ENCODE peak calls at places on chromosomes 2 and 18, in ten cellular contexts. K, L, Z, T, V, P, Y, O, N and G are unnamed samples.

GRCh38 chr2:28346587-28346986 is 46.1 kb upstream of the FOSL2 start:
- DNase-seq in O (no peak), Y (no peak), L (no peak), K (no peak), Z (no peak), N (no peak), P (no peak), V (no peak), T (no peak), G (no peak)

GRCh38 chr2:45904267-45904921 is 252.9 kb downstream of the PRKCE start:
- DNase-seq in Z (no peak), P (peak), N (no peak), L (no peak), Y (no peak), T (no peak), O (no peak), V (no peak), K (no peak), G (no peak)

GRCh38 chr2:135688978-135689377 is 52.7 kb upstream of the UBXN4 start:
- DNase-seq in Y (no peak), K (no peak), V (no peak), P (peak), N (no peak), O (no peak), T (no peak), Z (no peak), L (no peak), G (no peak)

GRCh38 chr2:95372845-95373244 is 29.7 kb upstream of the FAHD2A start:
- DNase-seq in N (no peak), P (no peak), Y (no peak), T (no peak), Z (peak), K (no peak), O (no peak), V (no peak), L (no peak), G (no peak)

GRCh38 chr18:14943486-14943885 is 195.5 kb downstream of the ANKRD30B start:
- DNase-seq in L (no peak), P (no peak), O (no peak), V (no peak), Z (no peak), N (no peak), Y (no peak), K (no peak), T (no peak), G (no peak)

GRCh38 chr18:35811896-35812295 is 160.6 kb upstream of the RMP24 start:
- DNase-seq in Z (no peak), Y (peak), P (no peak), O (peak), T (no peak), K (no peak), V (no peak), L (no peak), N (no peak), G (no peak)

GRCh38 chr2:237696471-237696870 is 69.1 kb downstream of the LRRFIP1 start:
- DNase-seq in L (no peak), Y (no peak), K (no peak), V (no peak), O (no peak), Z (no peak), T (no peak), P (peak), N (no peak), G (no peak)

GRCh38 chr2:136386046-136386445 is 268.1 kb upstream of the CXCR4 start:
- DNase-seq in L (no peak), K (no peak), T (no peak), Z (no peak), Y (peak), N (no peak), V (no peak), O (no peak), P (no peak), G (no peak)

GRCh38 chr18:46711444-46711863 is 45.4 kb downstream of the ST8SIA5 start:
- DNase-seq in V (no peak), N (no peak), Z (no peak), T (no peak), K (no peak), Y (no peak), O (no peak), L (no peak), P (peak), G (no peak)

GRCh38 chr2:10191554-10191953 is 69.0 kb downstream of the RRM2 start:
- DNase-seq in N (no peak), O (no peak), T (no peak), L (no peak), V (no peak), Z (peak), P (no peak), Y (no peak), K (no peak), G (no peak)

GRCh38 chr2:238785528-238785860 is 62.4 kb upstream of the TWIST2 start:
- DNase-seq in V (no peak), P (no peak), K (no peak), Y (peak), L (no peak), N (no peak), T (no peak), Z (no peak), O (no peak), G (no peak)

GRCh38 chr2:96097441-96097840 is 18.9 kb downstream of the ADRA2B start:
- DNase-seq in K (no peak), L (no peak), Z (no peak), V (no peak), Y (peak), P (no peak), O (no peak), N (no peak), T (no peak), G (no peak)

GRCh38 chr2:8677646-8678592 is 3.9 kb upstream of the ID2 start:
- DNase-seq in Y (peak), T (peak), K (peak), Z (peak), N (peak), O (peak), P (peak), L (peak), V (peak), G (no peak)

GRCh38 chr2:62455957-62456692 is 49.9 kb downstream of the TMEM17 start:
- DNase-seq in Z (no peak), T (no peak), P (no peak), O (no peak), V (no peak), L (no peak), K (no peak), N (no peak), Y (no peak), G (no peak)

GRCh38 chr18:50806208-50806616 is 13.6 kb downstream of the MRO start:
- DNase-seq in K (no peak), L (no peak), O (no peak), P (peak), T (no peak), V (no peak), N (no peak), Y (no peak), Z (no peak), G (peak)

GRCh38 chr2:60064687-60065361 is 488.6 kb downstream of the BCL11A start:
- DNase-seq in T (no peak), Y (no peak), L (no peak), N (no peak), P (no peak), V (no peak), O (no peak), K (no peak), Z (no peak), G (no peak)